ENCODE peak calls at places on chromosomes 13 and 19, in four cellular contexts. One of them, this sample, is unnamed.

GRCh38 chr13:59533561-59534337 is 630.0 kb downstream of the DIAPH3 start:
- DNase-seq in IMR-90: peak
- DNase-seq in left ventricle myocardium inferior: no peak
- DNase-seq in lower leg skin: no peak
- DNase-seq in this sample: no peak

GRCh38 chr13:55359067-55359466 is 1781.7 kb upstream of the PRR20A start:
- DNase-seq in IMR-90: no peak
- DNase-seq in left ventricle myocardium inferior: no peak
- DNase-seq in lower leg skin: no peak
- DNase-seq in this sample: no peak

GRCh38 chr13:53920916-53921315 is 892.3 kb downstream of the OLFM4 start:
- DNase-seq in left ventricle myocardium inferior: no peak
- DNase-seq in lower leg skin: no peak
- DNase-seq in IMR-90: no peak
- DNase-seq in this sample: no peak

GRCh38 chr19:39265321-39265916 is 2.8 kb upstream of the IFNL2 start:
- DNase-seq in left ventricle myocardium inferior: no peak
- DNase-seq in lower leg skin: no peak
- DNase-seq in IMR-90: no peak
- DNase-seq in this sample: no peak

GRCh38 chr13:48400090-48400694 is 12.7 kb downstream of the LPAR6 start:
- DNase-seq in left ventricle myocardium inferior: no peak
- DNase-seq in IMR-90: no peak
- DNase-seq in lower leg skin: no peak
- DNase-seq in this sample: no peak

GRCh38 chr19:447816-448546 is 12.9 kb downstream of the SHC2 start:
- DNase-seq in lower leg skin: no peak
- DNase-seq in left ventricle myocardium inferior: no peak
- DNase-seq in IMR-90: no peak
- DNase-seq in this sample: no peak

GRCh38 chr13:23794267-23795161 is 94.7 kb downstream of the MIPEP start:
- DNase-seq in lower leg skin: no peak
- DNase-seq in IMR-90: peak
- DNase-seq in left ventricle myocardium inferior: no peak
- DNase-seq in this sample: no peak

GRCh38 chr13:46134961-46135522 is 30.2 kb upstream of the CPB2 start:
- DNase-seq in lower leg skin: no peak
- DNase-seq in IMR-90: peak
- DNase-seq in left ventricle myocardium inferior: no peak
- DNase-seq in this sample: no peak

GRCh38 chr19:48746120-48746519 is 589 bp downstream of the IZUMO1 start:
- DNase-seq in lower leg skin: no peak
- DNase-seq in IMR-90: no peak
- DNase-seq in left ventricle myocardium inferior: no peak
- DNase-seq in this sample: no peak

GRCh38 chr13:22428188-22428828 is 752.5 kb upstream of the SGCG start:
- DNase-seq in IMR-90: no peak
- DNase-seq in left ventricle myocardium inferior: no peak
- DNase-seq in lower leg skin: no peak
- DNase-seq in this sample: no peak

GRCh38 chr13:51832471-51833152 is 12.4 kb downstream of the TMEM272 start:
- DNase-seq in left ventricle myocardium inferior: no peak
- DNase-seq in IMR-90: peak
- DNase-seq in lower leg skin: no peak
- DNase-seq in this sample: no peak

GRCh38 chr13:84460989-84461388 is 578.7 kb upstream of the SLITRK1 start:
- DNase-seq in left ventricle myocardium inferior: no peak
- DNase-seq in lower leg skin: no peak
- DNase-seq in IMR-90: no peak
- DNase-seq in this sample: no peak

DNA sequence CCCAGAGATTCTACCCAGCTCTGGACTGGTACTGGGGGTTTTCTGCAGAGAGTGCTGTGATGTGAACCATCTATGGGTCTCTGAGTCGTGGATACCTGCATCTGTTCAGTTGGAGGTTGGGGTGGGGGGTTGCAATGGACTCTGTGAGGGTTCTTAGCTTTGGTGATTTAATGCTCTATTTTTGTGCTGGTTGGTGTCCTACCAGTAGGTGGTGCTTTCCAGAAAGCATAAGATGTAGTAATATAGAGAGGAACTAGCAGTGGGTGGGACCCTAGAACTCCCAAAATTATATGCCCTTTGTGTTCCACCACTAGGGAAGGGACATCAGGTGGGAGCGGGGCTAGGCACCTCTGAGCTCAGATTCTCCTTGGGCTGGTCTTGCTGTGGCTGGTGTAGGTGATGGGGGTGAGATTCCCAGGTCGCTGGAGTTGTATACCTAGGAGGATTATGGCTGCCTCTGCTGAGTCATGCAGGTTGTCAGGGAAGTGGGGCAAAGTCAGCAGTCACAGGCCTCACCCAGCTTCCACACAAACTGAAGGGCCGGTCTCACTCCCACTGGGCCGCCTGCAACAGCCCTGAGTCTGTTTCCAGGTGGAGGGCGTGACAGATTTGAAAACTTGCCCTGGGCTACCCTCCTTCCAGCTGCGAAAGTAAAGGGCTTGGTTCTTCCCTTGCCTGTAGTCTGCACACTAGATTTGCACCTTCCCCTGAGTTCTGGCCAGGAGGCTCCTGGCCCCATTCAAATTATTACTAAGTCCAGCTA is 573.0 kb upstream of the SLITRK1 start:
- DNase-seq in lower leg skin: no peak
- DNase-seq in IMR-90: no peak
- DNase-seq in left ventricle myocardium inferior: no peak
- DNase-seq in this sample: no peak
- TF ChIP-seq CTCF in lower leg skin: no peak
- TF ChIP-seq CTCF in IMR-90: no peak
- TF ChIP-seq CTCF in left ventricle myocardium inferior: no peak
- TF ChIP-seq CTCF in this sample: no peak

DNA sequence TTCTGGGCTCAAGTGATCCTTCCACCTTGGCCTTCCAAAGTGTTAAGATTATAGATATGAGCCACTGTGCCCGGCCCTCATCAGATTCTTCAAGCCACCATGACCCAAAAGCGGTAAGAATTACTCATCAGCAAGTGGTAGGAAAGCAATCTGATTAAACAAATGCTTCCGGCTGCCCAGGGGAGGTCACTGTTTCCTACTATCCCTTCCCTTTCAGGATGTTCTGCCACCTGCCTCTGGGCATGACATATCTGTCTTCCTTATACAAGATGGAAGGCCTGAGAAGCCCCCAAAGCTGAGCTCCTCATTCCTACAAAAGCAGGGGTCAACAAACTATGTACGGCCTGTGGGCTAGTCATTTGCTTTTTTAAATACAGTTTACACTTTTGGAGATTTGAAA is 6.9 kb downstream of the ABHD8 start:
- DNase-seq in IMR-90: peak
- DNase-seq in left ventricle myocardium inferior: no peak
- DNase-seq in lower leg skin: no peak
- DNase-seq in this sample: no peak
- TF ChIP-seq CTCF in IMR-90: peak
- TF ChIP-seq CTCF in left ventricle myocardium inferior: no peak
- TF ChIP-seq CTCF in lower leg skin: no peak
- TF ChIP-seq CTCF in this sample: no peak

GRCh38 chr19:43596842-43597461 is 557 bp downstream of the ZNF576 start:
- DNase-seq in lower leg skin: no peak
- DNase-seq in left ventricle myocardium inferior: no peak
- DNase-seq in IMR-90: peak
- DNase-seq in this sample: no peak

GRCh38 chr19:43594710-43595604 is 977 bp downstream of the IRGQ start:
- DNase-seq in IMR-90: peak
- DNase-seq in left ventricle myocardium inferior: no peak
- DNase-seq in lower leg skin: peak
- DNase-seq in this sample: peak

GRCh38 chr19:43594081-43594697 is 1.7 kb downstream of the IRGQ start:
- DNase-seq in IMR-90: no peak
- DNase-seq in left ventricle myocardium inferior: no peak
- DNase-seq in lower leg skin: no peak
- DNase-seq in this sample: no peak

GRCh38 chr19:43595605-43595998 is 332 bp downstream of the IRGQ start:
- DNase-seq in IMR-90: no peak
- DNase-seq in left ventricle myocardium inferior: no peak
- DNase-seq in lower leg skin: no peak
- DNase-seq in this sample: no peak

DNA sequence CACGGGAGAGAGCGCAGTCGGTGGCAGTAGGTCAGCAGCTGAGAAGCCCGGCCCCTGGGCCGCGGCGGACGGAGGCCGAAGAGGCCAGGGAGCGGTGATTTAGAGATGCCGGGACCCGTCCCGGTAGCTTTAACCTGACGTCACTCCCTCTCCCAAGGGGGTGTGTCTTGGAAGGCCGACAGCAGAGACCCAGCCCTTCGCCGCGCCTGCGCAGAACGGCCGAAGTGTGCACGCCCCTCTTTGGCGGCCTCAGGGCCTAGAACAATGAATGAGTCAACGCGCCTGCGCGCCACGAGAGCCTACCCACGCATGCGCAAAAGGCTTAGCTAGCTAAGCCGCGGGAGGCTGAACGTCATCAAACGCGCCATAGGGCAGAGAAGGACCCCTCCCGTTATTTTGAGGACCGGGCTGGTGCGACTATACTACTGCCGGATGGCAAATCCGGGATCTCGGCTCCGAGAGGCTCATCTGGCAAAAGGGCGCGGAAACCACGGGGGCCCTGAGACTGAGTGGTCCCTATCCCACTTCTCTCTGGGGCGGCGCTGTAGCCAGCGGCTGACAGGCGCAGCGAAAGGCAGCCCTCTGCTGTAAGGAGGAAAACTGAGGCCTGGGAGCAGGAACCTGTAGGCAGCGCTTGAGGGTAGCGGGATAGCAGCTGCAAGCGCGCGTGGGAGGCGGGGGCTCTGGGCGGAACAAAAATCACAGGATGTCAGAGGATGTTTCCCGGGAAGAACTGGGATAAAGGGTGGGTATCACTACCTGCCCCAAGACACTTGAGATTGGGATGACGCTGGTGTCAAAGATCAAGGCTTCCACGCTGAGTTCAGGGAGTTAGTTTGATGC is at the start of the genes IRGQ and ZNF576:
- DNase-seq in lower leg skin: peak
- DNase-seq in left ventricle myocardium inferior: peak
- DNase-seq in IMR-90: peak
- DNase-seq in this sample: peak
- TF ChIP-seq CTCF in lower leg skin: no peak
- TF ChIP-seq CTCF in left ventricle myocardium inferior: no peak
- TF ChIP-seq CTCF in IMR-90: peak
- TF ChIP-seq CTCF in this sample: peak

DNA sequence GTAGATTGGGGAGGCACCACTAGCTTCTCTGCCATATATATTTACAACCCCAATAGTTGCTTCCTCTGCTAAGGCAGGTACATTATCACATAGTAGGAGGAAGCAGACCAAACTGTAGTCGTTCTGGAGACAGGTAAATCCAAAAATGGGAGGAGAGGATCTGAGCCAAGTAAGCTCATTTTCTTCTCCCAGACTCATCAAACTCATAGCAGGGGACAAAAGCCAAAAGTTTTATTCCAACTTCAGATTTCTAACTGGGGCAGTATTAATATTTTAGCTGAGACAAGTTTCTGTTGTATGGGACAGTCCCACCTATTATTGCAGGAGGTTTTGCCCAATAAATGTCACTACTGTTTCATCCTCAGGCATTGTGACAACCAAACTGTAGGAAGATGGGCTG is 7.8 kb upstream of the IGSF23 start:
- DNase-seq in left ventricle myocardium inferior: no peak
- DNase-seq in IMR-90: no peak
- DNase-seq in lower leg skin: no peak
- DNase-seq in this sample: no peak
- TF ChIP-seq CTCF in left ventricle myocardium inferior: no peak
- TF ChIP-seq CTCF in IMR-90: no peak
- TF ChIP-seq CTCF in lower leg skin: no peak
- TF ChIP-seq CTCF in this sample: no peak

This sample was measured in type B pancreatic cell.